ENCODE peak calls at places on chromosome 19, in six cellular contexts. One of them, this sample, is unnamed.

GRCh38 chr19:49761625-49762311 is 1.3 kb downstream of the TSKS start:
- DNase-seq in AG04450: no peak
- DNase-seq in choroid plexus epithelial cell: peak
- DNase-seq in endothelial cell: peak
- DNase-seq in astrocyte of the cerebellum: no peak
- DNase-seq in AG09319: peak
- DNase-seq in this sample: no peak

GRCh38 chr19:14155371-14155770 is 19.0 kb upstream of the ASF1B start:
- DNase-seq in endothelial cell: no peak
- DNase-seq in AG09319: no peak
- DNase-seq in astrocyte of the cerebellum: no peak
- DNase-seq in AG04450: no peak
- DNase-seq in choroid plexus epithelial cell: no peak
- DNase-seq in this sample: no peak

GRCh38 chr19:6376512-6377193 is 920 bp upstream of the PSPN start:
- DNase-seq in endothelial cell: no peak
- DNase-seq in astrocyte of the cerebellum: no peak
- DNase-seq in AG09319: no peak
- DNase-seq in AG04450: no peak
- DNase-seq in choroid plexus epithelial cell: no peak
- DNase-seq in this sample: no peak

GRCh38 chr19:18699403-18700054 is 16.0 kb downstream of the CRTC1 start:
- DNase-seq in choroid plexus epithelial cell: no peak
- DNase-seq in astrocyte of the cerebellum: no peak
- DNase-seq in AG04450: no peak
- DNase-seq in endothelial cell: no peak
- DNase-seq in AG09319: no peak
- DNase-seq in this sample: no peak

GRCh38 chr19:41627966-41628675 is 1.2 kb upstream of the CEACAM4 start:
- DNase-seq in endothelial cell: no peak
- DNase-seq in astrocyte of the cerebellum: no peak
- DNase-seq in choroid plexus epithelial cell: no peak
- DNase-seq in AG09319: no peak
- DNase-seq in AG04450: no peak
- DNase-seq in this sample: no peak

GRCh38 chr19:1241417-1242095 is at the start of gene ATP5F1D:
- DNase-seq in astrocyte of the cerebellum: peak
- DNase-seq in endothelial cell: peak
- DNase-seq in AG09319: peak
- DNase-seq in choroid plexus epithelial cell: peak
- DNase-seq in AG04450: peak
- DNase-seq in this sample: peak

GRCh38 chr19:52917531-52917930 is 5.7 kb downstream of the ZNF888 start:
- DNase-seq in AG09319: no peak
- DNase-seq in choroid plexus epithelial cell: no peak
- DNase-seq in astrocyte of the cerebellum: no peak
- DNase-seq in endothelial cell: no peak
- DNase-seq in AG04450: no peak
- DNase-seq in this sample: no peak

GRCh38 chr19:43777163-43777700 is 3.5 kb downstream of the KCNN4 start:
- DNase-seq in astrocyte of the cerebellum: no peak
- DNase-seq in endothelial cell: no peak
- DNase-seq in AG09319: no peak
- DNase-seq in choroid plexus epithelial cell: peak
- DNase-seq in AG04450: no peak
- DNase-seq in this sample: no peak

GRCh38 chr19:18780081-18780480 is 11.0 kb downstream of the COMP start:
- DNase-seq in endothelial cell: no peak
- DNase-seq in AG04450: no peak
- DNase-seq in AG09319: no peak
- DNase-seq in astrocyte of the cerebellum: no peak
- DNase-seq in choroid plexus epithelial cell: no peak
- DNase-seq in this sample: no peak

GRCh38 chr19:33241530-33242101 is 16.0 kb upstream of the SLC7A10 start:
- DNase-seq in astrocyte of the cerebellum: no peak
- DNase-seq in endothelial cell: no peak
- DNase-seq in AG09319: no peak
- DNase-seq in choroid plexus epithelial cell: peak
- DNase-seq in AG04450: no peak
- DNase-seq in this sample: no peak

GRCh38 chr19:42150353-42150752 is 18.1 kb upstream of the POU2F2 start:
- DNase-seq in AG09319: no peak
- DNase-seq in astrocyte of the cerebellum: no peak
- DNase-seq in choroid plexus epithelial cell: no peak
- DNase-seq in endothelial cell: no peak
- DNase-seq in AG04450: no peak
- DNase-seq in this sample: no peak

GRCh38 chr19:12872255-12872654 is 9.0 kb downstream of the DNASE2 start:
- DNase-seq in endothelial cell: no peak
- DNase-seq in AG09319: no peak
- DNase-seq in AG04450: no peak
- DNase-seq in astrocyte of the cerebellum: no peak
- DNase-seq in choroid plexus epithelial cell: no peak
- DNase-seq in this sample: no peak

GRCh38 chr19:13876834-13877233 is at the start of gene NANOS3:
- DNase-seq in endothelial cell: no peak
- DNase-seq in astrocyte of the cerebellum: no peak
- DNase-seq in AG09319: no peak
- DNase-seq in AG04450: no peak
- DNase-seq in choroid plexus epithelial cell: no peak
- DNase-seq in this sample: no peak

GRCh38 chr19:52599241-52599640 is 29.2 kb downstream of the ZNF701 start:
- DNase-seq in AG04450: no peak
- DNase-seq in AG09319: no peak
- DNase-seq in choroid plexus epithelial cell: no peak
- DNase-seq in endothelial cell: no peak
- DNase-seq in astrocyte of the cerebellum: no peak
- DNase-seq in this sample: no peak

GRCh38 chr19:50547385-50548190 is 20.6 kb downstream of the LRRC4B start:
- DNase-seq in AG04450: no peak
- DNase-seq in choroid plexus epithelial cell: no peak
- DNase-seq in AG09319: no peak
- DNase-seq in astrocyte of the cerebellum: no peak
- DNase-seq in endothelial cell: no peak
- DNase-seq in this sample: no peak

GRCh38 chr19:33865306-33865705 is 68.6 kb downstream of the KCTD15 start:
- DNase-seq in astrocyte of the cerebellum: no peak
- DNase-seq in AG04450: no peak
- DNase-seq in choroid plexus epithelial cell: no peak
- DNase-seq in AG09319: no peak
- DNase-seq in endothelial cell: no peak
- DNase-seq in this sample: peak

GRCh38 chr19:29665826-29666633 is 769 bp downstream of the PLEKHF1 start:
- DNase-seq in AG04450: no peak
- DNase-seq in endothelial cell: no peak
- DNase-seq in astrocyte of the cerebellum: no peak
- DNase-seq in AG09319: no peak
- DNase-seq in choroid plexus epithelial cell: no peak
- DNase-seq in this sample: no peak

GRCh38 chr19:39158646-39159260 is 33.2 kb downstream of the PAK4 start:
- DNase-seq in AG04450: no peak
- DNase-seq in choroid plexus epithelial cell: no peak
- DNase-seq in AG09319: no peak
- DNase-seq in endothelial cell: no peak
- DNase-seq in astrocyte of the cerebellum: no peak
- DNase-seq in this sample: no peak

GRCh38 chr19:29660835-29661234 is 4.4 kb upstream of the PLEKHF1 start:
- DNase-seq in astrocyte of the cerebellum: no peak
- DNase-seq in AG04450: no peak
- DNase-seq in choroid plexus epithelial cell: no peak
- DNase-seq in AG09319: no peak
- DNase-seq in endothelial cell: no peak
- DNase-seq in this sample: no peak

GRCh38 chr19:39479916-39480315 is 722 bp upstream of the TIMM50 start:
- DNase-seq in AG09319: no peak
- DNase-seq in endothelial cell: no peak
- DNase-seq in choroid plexus epithelial cell: no peak
- DNase-seq in astrocyte of the cerebellum: no peak
- DNase-seq in AG04450: no peak
- DNase-seq in this sample: no peak

GRCh38 chr19:2527716-2528115 is 51.8 kb downstream of the GADD45B start:
- DNase-seq in endothelial cell: no peak
- DNase-seq in astrocyte of the cerebellum: no peak
- DNase-seq in AG09319: no peak
- DNase-seq in AG04450: no peak
- DNase-seq in choroid plexus epithelial cell: no peak
- DNase-seq in this sample: no peak

GRCh38 chr19:2524840-2525723 is 49.2 kb downstream of the GADD45B start:
- DNase-seq in AG09319: no peak
- DNase-seq in choroid plexus epithelial cell: peak
- DNase-seq in endothelial cell: no peak
- DNase-seq in astrocyte of the cerebellum: no peak
- DNase-seq in AG04450: no peak
- DNase-seq in this sample: no peak

GRCh38 chr19:2524361-2524839 is 48.5 kb downstream of the GADD45B start:
- DNase-seq in choroid plexus epithelial cell: no peak
- DNase-seq in endothelial cell: no peak
- DNase-seq in AG09319: no peak
- DNase-seq in astrocyte of the cerebellum: no peak
- DNase-seq in AG04450: no peak
- DNase-seq in this sample: no peak

GRCh38 chr19:2527171-2527570 is 51.2 kb downstream of the GADD45B start:
- DNase-seq in endothelial cell: no peak
- DNase-seq in choroid plexus epithelial cell: no peak
- DNase-seq in astrocyte of the cerebellum: no peak
- DNase-seq in AG04450: no peak
- DNase-seq in AG09319: no peak
- DNase-seq in this sample: no peak

DNA sequence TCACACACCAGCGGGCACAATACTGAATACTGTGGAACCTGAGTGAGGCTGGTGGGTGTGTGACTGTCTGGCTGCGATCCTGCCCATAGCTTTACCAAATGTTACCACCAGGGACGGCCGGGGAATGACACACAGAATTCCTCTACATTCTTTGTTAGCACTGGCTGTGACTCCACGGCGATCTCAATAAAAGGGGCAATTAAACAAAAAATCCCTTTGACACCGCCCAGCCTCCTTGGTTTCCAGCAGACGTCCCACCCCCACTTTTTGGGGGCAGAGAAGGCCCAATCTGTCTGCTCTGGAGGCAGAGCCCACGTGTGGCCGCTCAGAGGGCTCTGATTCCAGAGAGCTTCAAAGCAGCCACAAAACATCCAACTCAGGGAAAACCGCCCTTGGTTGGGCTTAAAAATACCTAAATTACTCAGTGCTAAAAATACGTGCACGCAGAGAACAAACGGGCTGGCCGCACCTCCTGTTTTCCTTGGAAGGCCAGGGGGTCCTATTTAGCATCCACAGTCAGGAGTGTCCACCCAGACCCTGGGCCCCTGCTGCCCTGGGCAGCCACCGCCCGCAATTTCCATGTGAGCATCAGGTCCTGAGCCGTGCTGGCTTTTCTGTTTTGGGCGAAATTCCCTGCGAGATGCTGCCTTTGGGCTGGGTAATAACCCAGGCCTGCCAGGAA is 47.8 kb downstream of the GADD45B start:
- DNase-seq in AG09319: no peak
- DNase-seq in choroid plexus epithelial cell: peak
- DNase-seq in astrocyte of the cerebellum: peak
- DNase-seq in endothelial cell: no peak
- DNase-seq in AG04450: no peak
- DNase-seq in this sample: no peak
- TF ChIP-seq CTCF in AG09319: peak
- TF ChIP-seq CTCF in choroid plexus epithelial cell: peak
- TF ChIP-seq CTCF in astrocyte of the cerebellum: peak
- TF ChIP-seq CTCF in endothelial cell: no peak
- TF ChIP-seq CTCF in AG04450: peak
- TF ChIP-seq CTCF in this sample: peak

GRCh38 chr19:11397089-11397610 is 13.0 kb upstream of the EPOR start:
- DNase-seq in endothelial cell: no peak
- DNase-seq in astrocyte of the cerebellum: no peak
- DNase-seq in AG09319: no peak
- DNase-seq in AG04450: no peak
- DNase-seq in choroid plexus epithelial cell: no peak
- DNase-seq in this sample: no peak
- TF ChIP-seq CTCF in endothelial cell: no peak
- TF ChIP-seq CTCF in astrocyte of the cerebellum: no peak
- TF ChIP-seq CTCF in AG09319: no peak
- TF ChIP-seq CTCF in AG04450: no peak
- TF ChIP-seq CTCF in choroid plexus epithelial cell: no peak
- TF ChIP-seq CTCF in this sample: no peak

GRCh38 chr19:2253106-2254051 is 2.8 kb downstream of the JSRP1 start:
- DNase-seq in endothelial cell: no peak
- DNase-seq in astrocyte of the cerebellum: no peak
- DNase-seq in choroid plexus epithelial cell: no peak
- DNase-seq in AG09319: no peak
- DNase-seq in AG04450: no peak
- DNase-seq in this sample: no peak

GRCh38 chr19:2252481-2253105 is 3.5 kb downstream of the AMH start:
- DNase-seq in AG04450: no peak
- DNase-seq in choroid plexus epithelial cell: no peak
- DNase-seq in AG09319: no peak
- DNase-seq in astrocyte of the cerebellum: no peak
- DNase-seq in endothelial cell: no peak
- DNase-seq in this sample: no peak

GRCh38 chr19:2255112-2255845 is 938 bp downstream of the JSRP1 start:
- DNase-seq in choroid plexus epithelial cell: no peak
- DNase-seq in endothelial cell: no peak
- DNase-seq in astrocyte of the cerebellum: no peak
- DNase-seq in AG04450: no peak
- DNase-seq in AG09319: no peak
- DNase-seq in this sample: no peak

GRCh38 chr19:2255982-2256685 is at the start of gene JSRP1:
- DNase-seq in AG09319: no peak
- DNase-seq in choroid plexus epithelial cell: no peak
- DNase-seq in AG04450: no peak
- DNase-seq in astrocyte of the cerebellum: no peak
- DNase-seq in endothelial cell: no peak
- DNase-seq in this sample: no peak

GRCh38 chr19:2254052-2254872 is 2.0 kb downstream of the JSRP1 start:
- DNase-seq in astrocyte of the cerebellum: no peak
- DNase-seq in choroid plexus epithelial cell: peak
- DNase-seq in AG04450: no peak
- DNase-seq in endothelial cell: peak
- DNase-seq in AG09319: no peak
- DNase-seq in this sample: no peak
- TF ChIP-seq CTCF in astrocyte of the cerebellum: peak
- TF ChIP-seq CTCF in choroid plexus epithelial cell: peak
- TF ChIP-seq CTCF in AG04450: peak
- TF ChIP-seq CTCF in endothelial cell: no peak
- TF ChIP-seq CTCF in AG09319: peak
- TF ChIP-seq CTCF in this sample: peak

GRCh38 chr19:15259900-15260299 is 27.7 kb upstream of the EPHX3 start:
- DNase-seq in endothelial cell: no peak
- DNase-seq in choroid plexus epithelial cell: no peak
- DNase-seq in AG09319: no peak
- DNase-seq in astrocyte of the cerebellum: no peak
- DNase-seq in AG04450: no peak
- DNase-seq in this sample: no peak

GRCh38 chr19:15256708-15257331 is 24.6 kb upstream of the EPHX3 start:
- DNase-seq in astrocyte of the cerebellum: no peak
- DNase-seq in AG04450: no peak
- DNase-seq in AG09319: no peak
- DNase-seq in endothelial cell: no peak
- DNase-seq in choroid plexus epithelial cell: no peak
- DNase-seq in this sample: no peak

GRCh38 chr19:15260939-15261338 is 28.7 kb upstream of the EPHX3 start:
- DNase-seq in AG04450: no peak
- DNase-seq in astrocyte of the cerebellum: no peak
- DNase-seq in AG09319: no peak
- DNase-seq in choroid plexus epithelial cell: peak
- DNase-seq in endothelial cell: no peak
- DNase-seq in this sample: no peak

GRCh38 chr19:15255359-15255990 is 23.2 kb upstream of the EPHX3 start:
- DNase-seq in endothelial cell: no peak
- DNase-seq in choroid plexus epithelial cell: no peak
- DNase-seq in AG04450: no peak
- DNase-seq in astrocyte of the cerebellum: no peak
- DNase-seq in AG09319: no peak
- DNase-seq in this sample: no peak

GRCh38 chr19:15257782-15258181 is 25.5 kb upstream of the EPHX3 start:
- DNase-seq in choroid plexus epithelial cell: no peak
- DNase-seq in AG09319: no peak
- DNase-seq in astrocyte of the cerebellum: no peak
- DNase-seq in endothelial cell: no peak
- DNase-seq in AG04450: no peak
- DNase-seq in this sample: no peak
- TF ChIP-seq CTCF in choroid plexus epithelial cell: no peak
- TF ChIP-seq CTCF in AG09319: no peak
- TF ChIP-seq CTCF in astrocyte of the cerebellum: no peak
- TF ChIP-seq CTCF in endothelial cell: no peak
- TF ChIP-seq CTCF in AG04450: no peak
- TF ChIP-seq CTCF in this sample: no peak